ENCODE peak calls at places on chromosomes 6 and 20, in ten cellular contexts. One of them, this sample, is unnamed.

GRCh38 chr20:1360094-1360493 is 31.2 kb upstream of the SDCBP2 start:
- DNase-seq in prostate gland: no peak
- DNase-seq in kidney: no peak
- DNase-seq in BE2C: no peak
- DNase-seq in cardiac fibroblast: no peak
- DNase-seq in astrocyte of the spinal cord: no peak
- DNase-seq in left ventricle myocardium inferior: no peak
- DNase-seq in endothelial cell: no peak
- DNase-seq in omental fat pad: no peak
- DNase-seq in transverse colon: no peak
- DNase-seq in this sample: no peak

GRCh38 chr6:4103929-4104328 is 25.0 kb upstream of the FAM217A start:
- DNase-seq in prostate gland: peak
- DNase-seq in kidney: no peak
- DNase-seq in BE2C: no peak
- DNase-seq in cardiac fibroblast: no peak
- DNase-seq in astrocyte of the spinal cord: no peak
- DNase-seq in left ventricle myocardium inferior: no peak
- DNase-seq in endothelial cell: no peak
- DNase-seq in omental fat pad: no peak
- DNase-seq in transverse colon: no peak
- DNase-seq in this sample: peak

GRCh38 chr6:148313483-148313882 is 29.2 kb upstream of the SASH1 start:
- DNase-seq in prostate gland: no peak
- DNase-seq in kidney: no peak
- DNase-seq in BE2C: no peak
- DNase-seq in cardiac fibroblast: no peak
- DNase-seq in astrocyte of the spinal cord: no peak
- DNase-seq in left ventricle myocardium inferior: no peak
- DNase-seq in endothelial cell: no peak
- DNase-seq in omental fat pad: no peak
- DNase-seq in transverse colon: no peak
- DNase-seq in this sample: no peak

GRCh38 chr6:16158943-16159557 is 30.2 kb downstream of the MYLIP start:
- DNase-seq in prostate gland: no peak
- DNase-seq in kidney: no peak
- DNase-seq in BE2C: no peak
- DNase-seq in cardiac fibroblast: no peak
- DNase-seq in astrocyte of the spinal cord: no peak
- DNase-seq in left ventricle myocardium inferior: no peak
- DNase-seq in endothelial cell: no peak
- DNase-seq in omental fat pad: no peak
- DNase-seq in transverse colon: no peak
- DNase-seq in this sample: no peak

GRCh38 chr6:154386848-154387717 is 30.5 kb upstream of the IPCEF1 start:
- DNase-seq in prostate gland: no peak
- DNase-seq in kidney: no peak
- DNase-seq in BE2C: no peak
- DNase-seq in cardiac fibroblast: peak
- DNase-seq in astrocyte of the spinal cord: peak
- DNase-seq in left ventricle myocardium inferior: no peak
- DNase-seq in endothelial cell: no peak
- DNase-seq in omental fat pad: no peak
- DNase-seq in transverse colon: no peak
- DNase-seq in this sample: no peak

GRCh38 chr6:83270971-83271714 is 78.0 kb downstream of the RWDD2A start:
- DNase-seq in prostate gland: no peak
- DNase-seq in kidney: no peak
- DNase-seq in BE2C: no peak
- DNase-seq in cardiac fibroblast: peak
- DNase-seq in astrocyte of the spinal cord: peak
- DNase-seq in left ventricle myocardium inferior: no peak
- DNase-seq in endothelial cell: no peak
- DNase-seq in omental fat pad: no peak
- DNase-seq in transverse colon: no peak
- DNase-seq in this sample: no peak

GRCh38 chr6:53492860-53493634 is 51.9 kb downstream of the GCLC start:
- DNase-seq in prostate gland: peak
- DNase-seq in kidney: no peak
- DNase-seq in BE2C: peak
- DNase-seq in cardiac fibroblast: peak
- DNase-seq in astrocyte of the spinal cord: peak
- DNase-seq in left ventricle myocardium inferior: no peak
- DNase-seq in endothelial cell: no peak
- DNase-seq in omental fat pad: no peak
- DNase-seq in transverse colon: no peak
- DNase-seq in this sample: no peak

GRCh38 chr6:39091163-39091562 is 23.8 kb downstream of the SAYSD1 start:
- DNase-seq in prostate gland: no peak
- DNase-seq in kidney: no peak
- DNase-seq in BE2C: no peak
- DNase-seq in cardiac fibroblast: no peak
- DNase-seq in astrocyte of the spinal cord: no peak
- DNase-seq in left ventricle myocardium inferior: no peak
- DNase-seq in endothelial cell: no peak
- DNase-seq in omental fat pad: no peak
- DNase-seq in transverse colon: no peak
- DNase-seq in this sample: no peak

GRCh38 chr20:59996112-59996511 is 37.9 kb downstream of the CDH26 start:
- DNase-seq in prostate gland: peak
- DNase-seq in kidney: no peak
- DNase-seq in BE2C: no peak
- DNase-seq in cardiac fibroblast: no peak
- DNase-seq in astrocyte of the spinal cord: no peak
- DNase-seq in left ventricle myocardium inferior: no peak
- DNase-seq in endothelial cell: no peak
- DNase-seq in omental fat pad: no peak
- DNase-seq in transverse colon: no peak
- DNase-seq in this sample: no peak

GRCh38 chr20:59997886-59998285 is 39.7 kb downstream of the CDH26 start:
- DNase-seq in prostate gland: no peak
- DNase-seq in kidney: no peak
- DNase-seq in BE2C: no peak
- DNase-seq in cardiac fibroblast: no peak
- DNase-seq in astrocyte of the spinal cord: no peak
- DNase-seq in left ventricle myocardium inferior: no peak
- DNase-seq in endothelial cell: no peak
- DNase-seq in omental fat pad: no peak
- DNase-seq in transverse colon: no peak
- DNase-seq in this sample: no peak

GRCh38 chr20:60001027-60001567 is 42.9 kb downstream of the CDH26 start:
- DNase-seq in prostate gland: no peak
- DNase-seq in kidney: peak
- DNase-seq in BE2C: no peak
- DNase-seq in cardiac fibroblast: no peak
- DNase-seq in astrocyte of the spinal cord: no peak
- DNase-seq in left ventricle myocardium inferior: no peak
- DNase-seq in endothelial cell: no peak
- DNase-seq in omental fat pad: no peak
- DNase-seq in transverse colon: no peak
- DNase-seq in this sample: no peak

GRCh38 chr20:60000271-60001026 is 42.2 kb downstream of the CDH26 start:
- DNase-seq in prostate gland: no peak
- DNase-seq in kidney: no peak
- DNase-seq in BE2C: no peak
- DNase-seq in cardiac fibroblast: no peak
- DNase-seq in astrocyte of the spinal cord: no peak
- DNase-seq in left ventricle myocardium inferior: no peak
- DNase-seq in endothelial cell: no peak
- DNase-seq in omental fat pad: no peak
- DNase-seq in transverse colon: no peak
- DNase-seq in this sample: no peak

DNA sequence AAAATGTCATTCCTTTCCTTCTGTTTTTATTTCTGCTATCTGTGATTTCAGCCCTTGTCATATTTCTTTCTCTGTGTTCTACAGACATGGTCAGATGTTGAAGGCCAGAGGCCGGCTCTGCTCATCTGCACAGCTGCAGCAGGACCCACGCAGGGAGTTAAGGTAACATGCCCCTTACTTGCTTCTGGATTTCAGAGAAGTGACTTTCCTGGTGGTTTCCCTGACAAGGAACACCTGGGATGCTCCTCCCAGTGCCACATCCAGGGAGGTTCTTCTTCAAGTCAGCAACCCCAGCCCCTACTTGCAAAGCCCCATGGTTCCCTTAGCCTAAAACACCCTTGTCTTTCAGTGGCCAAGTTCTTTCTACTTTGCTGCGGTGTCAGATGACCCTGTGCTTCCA is 41.3 kb downstream of the CDH26 start:
- DNase-seq in prostate gland: no peak
- DNase-seq in kidney: no peak
- DNase-seq in BE2C: no peak
- DNase-seq in cardiac fibroblast: no peak
- DNase-seq in astrocyte of the spinal cord: no peak
- DNase-seq in left ventricle myocardium inferior: no peak
- DNase-seq in endothelial cell: no peak
- DNase-seq in omental fat pad: no peak
- DNase-seq in transverse colon: no peak
- DNase-seq in this sample: no peak
- TF ChIP-seq CTCF in prostate gland: no peak
- TF ChIP-seq CTCF in kidney: no peak
- TF ChIP-seq CTCF in BE2C: no peak
- TF ChIP-seq CTCF in cardiac fibroblast: no peak
- TF ChIP-seq CTCF in astrocyte of the spinal cord: no peak
- TF ChIP-seq CTCF in left ventricle myocardium inferior: no peak
- TF ChIP-seq CTCF in endothelial cell: no peak
- TF ChIP-seq CTCF in omental fat pad: no peak
- TF ChIP-seq CTCF in transverse colon: no peak
- TF ChIP-seq CTCF in this sample: no peak

GRCh38 chr20:63696628-63697356 is at the start of gene TNFRSF6B:
- DNase-seq in prostate gland: no peak
- DNase-seq in kidney: peak
- DNase-seq in BE2C: peak
- DNase-seq in cardiac fibroblast: no peak
- DNase-seq in astrocyte of the spinal cord: no peak
- DNase-seq in left ventricle myocardium inferior: no peak
- DNase-seq in endothelial cell: peak
- DNase-seq in omental fat pad: no peak
- DNase-seq in transverse colon: peak
- DNase-seq in this sample: no peak
- TF ChIP-seq CTCF in prostate gland: no peak
- TF ChIP-seq CTCF in kidney: no peak
- TF ChIP-seq CTCF in BE2C: no peak
- TF ChIP-seq CTCF in cardiac fibroblast: no peak
- TF ChIP-seq CTCF in astrocyte of the spinal cord: no peak
- TF ChIP-seq CTCF in left ventricle myocardium inferior: no peak
- TF ChIP-seq CTCF in endothelial cell: no peak
- TF ChIP-seq CTCF in omental fat pad: no peak
- TF ChIP-seq CTCF in transverse colon: no peak
- TF ChIP-seq CTCF in this sample: no peak

GRCh38 chr20:32019156-32019510 is 8.9 kb downstream of the CCM2L start:
- DNase-seq in prostate gland: no peak
- DNase-seq in kidney: no peak
- DNase-seq in BE2C: peak
- DNase-seq in cardiac fibroblast: no peak
- DNase-seq in astrocyte of the spinal cord: no peak
- DNase-seq in left ventricle myocardium inferior: no peak
- DNase-seq in endothelial cell: peak
- DNase-seq in omental fat pad: no peak
- DNase-seq in transverse colon: no peak
- DNase-seq in this sample: peak

GRCh38 chr20:32018269-32019155 is 8.3 kb downstream of the CCM2L start:
- DNase-seq in prostate gland: peak
- DNase-seq in kidney: peak
- DNase-seq in BE2C: peak
- DNase-seq in cardiac fibroblast: no peak
- DNase-seq in astrocyte of the spinal cord: no peak
- DNase-seq in left ventricle myocardium inferior: peak
- DNase-seq in endothelial cell: peak
- DNase-seq in omental fat pad: peak
- DNase-seq in transverse colon: peak
- DNase-seq in this sample: peak

GRCh38 chr20:32021091-32021490 is 10.9 kb downstream of the CCM2L start:
- DNase-seq in prostate gland: no peak
- DNase-seq in kidney: no peak
- DNase-seq in BE2C: no peak
- DNase-seq in cardiac fibroblast: no peak
- DNase-seq in astrocyte of the spinal cord: no peak
- DNase-seq in left ventricle myocardium inferior: no peak
- DNase-seq in endothelial cell: no peak
- DNase-seq in omental fat pad: no peak
- DNase-seq in transverse colon: no peak
- DNase-seq in this sample: no peak

GRCh38 chr20:32019563-32020463 is 9.6 kb downstream of the CCM2L start:
- DNase-seq in prostate gland: no peak
- DNase-seq in kidney: no peak
- DNase-seq in BE2C: no peak
- DNase-seq in cardiac fibroblast: no peak
- DNase-seq in astrocyte of the spinal cord: no peak
- DNase-seq in left ventricle myocardium inferior: no peak
- DNase-seq in endothelial cell: no peak
- DNase-seq in omental fat pad: no peak
- DNase-seq in transverse colon: no peak
- DNase-seq in this sample: no peak

DNA sequence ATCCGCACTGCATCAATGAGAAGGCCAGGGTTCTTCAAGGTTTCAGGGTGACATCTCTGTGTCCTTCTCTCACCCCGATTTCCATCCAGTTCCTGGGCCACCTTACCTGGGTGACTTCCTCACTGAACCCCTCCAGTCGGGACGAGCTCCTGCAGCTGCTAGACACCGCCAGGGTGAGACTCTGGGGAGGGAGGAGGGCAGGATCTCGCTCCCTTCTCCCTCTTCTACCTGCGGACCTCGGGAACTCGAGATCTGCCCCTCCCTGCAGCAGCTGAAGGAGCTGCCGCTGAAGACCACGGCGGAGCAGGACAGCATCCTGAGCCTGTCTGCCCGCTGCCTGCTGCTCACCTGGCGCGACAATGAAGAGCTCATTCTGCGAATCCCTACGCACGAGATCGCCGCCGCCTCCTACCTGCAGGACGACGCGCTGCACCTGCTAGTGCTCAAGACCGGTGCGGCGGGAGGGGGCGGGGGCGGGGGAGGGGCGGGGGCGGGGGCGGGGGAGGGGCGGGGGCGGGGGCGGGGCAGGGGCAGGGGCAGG is 7.5 kb downstream of the CCM2L start:
- DNase-seq in prostate gland: peak
- DNase-seq in kidney: peak
- DNase-seq in BE2C: peak
- DNase-seq in cardiac fibroblast: no peak
- DNase-seq in astrocyte of the spinal cord: no peak
- DNase-seq in left ventricle myocardium inferior: no peak
- DNase-seq in endothelial cell: no peak
- DNase-seq in omental fat pad: no peak
- DNase-seq in transverse colon: peak
- DNase-seq in this sample: peak
- TF ChIP-seq CTCF in prostate gland: peak
- TF ChIP-seq CTCF in kidney: peak
- TF ChIP-seq CTCF in BE2C: peak
- TF ChIP-seq CTCF in cardiac fibroblast: no peak
- TF ChIP-seq CTCF in astrocyte of the spinal cord: no peak
- TF ChIP-seq CTCF in left ventricle myocardium inferior: no peak
- TF ChIP-seq CTCF in endothelial cell: peak
- TF ChIP-seq CTCF in omental fat pad: no peak
- TF ChIP-seq CTCF in transverse colon: no peak
- TF ChIP-seq CTCF in this sample: peak

DNA sequence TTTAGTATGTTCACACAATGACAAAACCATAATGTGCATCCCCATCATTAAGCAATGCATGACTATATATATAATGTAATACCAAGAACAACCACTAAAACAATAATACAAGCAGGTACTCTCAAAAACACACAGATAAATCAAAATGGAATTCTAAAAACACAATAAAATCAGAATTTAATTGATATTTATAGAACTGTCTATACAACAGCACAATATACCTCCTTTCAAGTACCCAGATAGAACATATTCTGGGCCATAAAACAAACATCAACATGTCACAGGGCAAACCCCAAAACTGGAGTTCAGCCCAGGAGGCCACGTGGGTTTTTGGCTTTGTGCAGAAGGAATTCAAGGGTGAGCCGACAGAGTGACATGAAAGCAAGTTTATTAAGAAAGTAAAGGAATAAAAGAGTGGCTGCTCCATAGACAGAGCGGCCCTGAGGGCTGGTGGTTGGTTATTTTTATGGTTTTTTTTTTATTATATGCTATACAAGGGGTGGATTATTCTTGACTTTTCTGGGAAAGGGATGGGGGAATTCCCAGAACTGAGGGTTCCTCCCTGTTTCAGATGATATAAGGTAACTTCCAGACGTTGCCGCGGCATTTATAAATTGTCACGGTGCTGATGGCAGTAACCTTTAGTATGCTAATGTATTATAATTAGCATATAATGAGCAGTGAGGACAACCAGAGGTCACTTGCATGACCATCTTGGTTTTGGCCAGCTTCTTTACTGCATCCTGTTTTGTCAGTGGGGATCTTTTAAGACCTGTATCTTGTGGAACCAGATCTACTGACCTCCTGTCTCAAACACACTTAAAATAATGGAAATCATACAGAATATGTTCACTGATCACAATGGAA is 5.6 kb downstream of the RAB23 start:
- DNase-seq in prostate gland: peak
- DNase-seq in kidney: no peak
- DNase-seq in BE2C: no peak
- DNase-seq in cardiac fibroblast: peak
- DNase-seq in astrocyte of the spinal cord: peak
- DNase-seq in left ventricle myocardium inferior: no peak
- DNase-seq in endothelial cell: no peak
- DNase-seq in omental fat pad: no peak
- DNase-seq in transverse colon: peak
- DNase-seq in this sample: no peak
- TF ChIP-seq CTCF in prostate gland: no peak
- TF ChIP-seq CTCF in kidney: no peak
- TF ChIP-seq CTCF in BE2C: no peak
- TF ChIP-seq CTCF in cardiac fibroblast: no peak
- TF ChIP-seq CTCF in astrocyte of the spinal cord: no peak
- TF ChIP-seq CTCF in left ventricle myocardium inferior: peak
- TF ChIP-seq CTCF in endothelial cell: peak
- TF ChIP-seq CTCF in omental fat pad: no peak
- TF ChIP-seq CTCF in transverse colon: peak
- TF ChIP-seq CTCF in this sample: no peak